ENCODE peak calls at places on chromosomes 1 and 21, in six cellular contexts. P, Y, D, X, R and T are unnamed samples. For H3K4me1, the result is how much of the 10 kb centered on the place peaks cover.

GRCh38 chr1:59917026-59917784 is 9.4 kb downstream of the CYP2J2 start:
- DNase-seq in P (no peak), R (no peak), D (no peak), X (no peak), Y (no peak), T (no peak)

GRCh38 chr21:45543710-45544448 is 1.6 kb upstream of the SLC19A1 start:
- DNase-seq in P (peak), R (no peak), Y (no peak), X (peak), D (no peak), T (no peak)

GRCh38 chr1:224644553-224645154 is 28.5 kb downstream of the CNIH3 start:
- DNase-seq in R (peak), Y (no peak), P (peak), X (peak), D (no peak), T (no peak)

GRCh38 chr1:20233394-20233793 is 47.1 kb upstream of the PLA2G2C start:
- DNase-seq in P (no peak), X (no peak), D (peak), R (peak), Y (no peak), T (no peak)

GRCh38 chr1:235999259-235999925 is 65.5 kb downstream of the NID1 start:
- DNase-seq in X (no peak), Y (peak), R (peak), D (peak), P (no peak), T (no peak)

GRCh38 chr1:7610106-7610731 is 160.9 kb upstream of the VAMP3 start:
- DNase-seq in X (no peak), R (no peak), P (no peak), Y (no peak), D (no peak), T (no peak)

GRCh38 chr21:33042812-33043211 is 17.1 kb downstream of the OLIG2 start:
- DNase-seq in R (peak), D (no peak), Y (no peak), P (no peak), X (no peak), T (no peak)

GRCh38 chr1:172980456-172980855 is 70.3 kb downstream of the TNFSF18 start:
- DNase-seq in D (no peak), Y (no peak), R (no peak), X (no peak), P (no peak), T (no peak)

GRCh38 chr1:4563586-4563985 is 90.8 kb upstream of the AJAP1 start:
- DNase-seq in P (no peak), X (no peak), R (no peak), Y (no peak), D (no peak), T (no peak)

GRCh38 chr21:14864211-14865021 is 200.4 kb downstream of the NRIP1 start:
- DNase-seq in Y (no peak), X (peak), R (peak), P (peak), D (no peak), T (peak)

GRCh38 chr21:29423521-29423920 is 124.8 kb downstream of the BACH1 start:
- DNase-seq in D (no peak), R (no peak), Y (no peak), P (no peak), X (no peak), T (no peak)

GRCh38 chr1:154736840-154737239 is 128.9 kb upstream of the ADAR start:
- DNase-seq in D (no peak), P (no peak), R (no peak), X (no peak), Y (no peak), T (no peak)

GRCh38 chr1:86352096-86352495 is 44.0 kb downstream of the ODF2L start:
- DNase-seq in Y (no peak), R (peak), X (no peak), P (no peak), D (no peak), T (no peak)

GRCh38 chr1:109307363-109308021 is 681 bp upstream of the MYBPHL start:
- DNase-seq in Y (no peak), P (peak), D (no peak), R (no peak), X (peak), T (peak)

GRCh38 chr1:113320972-113321680 is 69.2 kb upstream of the MAGI3 start:
- DNase-seq in D (peak), P (no peak), X (no peak), R (peak), Y (no peak), T (no peak)

GRCh38 chr21:35652196-35652595 is 408.1 kb downstream of the SETD4 start:
- DNase-seq in X (no peak), Y (no peak), R (no peak), P (no peak), D (no peak), T (no peak)

DNA sequence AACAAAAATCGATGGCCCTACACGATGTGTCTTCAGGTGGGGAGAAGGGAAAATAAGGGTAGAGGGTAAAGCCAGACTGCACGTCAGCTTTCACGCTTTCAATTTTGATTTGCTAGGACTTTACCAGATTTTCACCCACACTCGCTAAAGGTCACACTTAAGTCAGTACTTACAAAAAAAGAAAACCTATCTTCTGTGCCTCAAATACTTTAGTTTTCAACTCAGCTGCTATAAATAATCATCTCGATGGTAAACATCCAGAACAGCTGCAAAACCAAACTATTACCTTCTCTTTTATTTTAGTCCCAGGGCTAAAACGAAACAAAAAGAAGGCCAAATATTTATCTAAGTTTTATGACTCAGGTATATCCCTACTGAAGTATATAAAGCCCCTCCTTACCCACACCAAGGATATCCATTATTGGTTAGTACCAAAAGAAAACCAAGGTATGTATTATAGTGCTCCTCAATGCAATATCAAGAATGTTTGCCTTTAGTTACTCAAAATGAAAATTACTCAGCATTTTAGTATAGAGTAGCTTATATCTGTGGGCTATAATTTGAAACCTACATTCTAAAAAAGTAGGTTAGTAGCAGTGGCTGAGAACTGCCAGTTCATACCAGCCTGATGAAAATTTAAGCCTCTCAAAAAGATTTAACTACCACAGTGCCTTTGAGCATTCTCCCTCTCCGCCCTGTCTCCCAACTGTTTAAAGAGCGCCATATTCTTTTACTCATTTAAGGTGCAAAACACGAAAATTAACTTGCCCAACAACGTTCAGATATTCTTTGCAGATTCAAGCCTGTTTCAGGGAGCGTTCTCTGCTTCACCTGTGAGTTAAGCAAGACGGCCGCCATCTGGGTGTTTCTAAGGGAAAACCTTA is 1.5 kb downstream of the CSDE1 start:
- DNase-seq in Y (no peak), R (peak), X (no peak), P (no peak), D (no peak), T (no peak)
- H3K4me1 ChIP-seq in Y (under half), R (half or more), X (under half), P (under half), D (under half), T (under half)

GRCh38 chr1:12467570-12468286 is 150.3 kb downstream of the DHRS3 start:
- DNase-seq in Y (no peak), X (no peak), D (no peak), P (no peak), R (no peak), T (no peak)

GRCh38 chr1:12468323-12468722 is 149.7 kb downstream of the DHRS3 start:
- DNase-seq in P (no peak), D (no peak), R (no peak), Y (no peak), X (no peak), T (no peak)

GRCh38 chr1:12469493-12469892 is 148.5 kb downstream of the DHRS3 start:
- DNase-seq in R (no peak), D (no peak), X (no peak), Y (no peak), P (no peak), T (no peak)

GRCh38 chr1:12472410-12472797 is 145.6 kb downstream of the DHRS3 start:
- DNase-seq in Y (no peak), P (no peak), R (no peak), X (no peak), D (no peak), T (no peak)

GRCh38 chr1:12469990-12470389 is 148.0 kb downstream of the DHRS3 start:
- DNase-seq in P (no peak), D (no peak), Y (no peak), R (no peak), X (no peak), T (no peak)
- H3K4me3 ChIP-seq in P (no peak), D (no peak), Y (no peak), R (no peak), X (no peak), T (no peak)

DNA sequence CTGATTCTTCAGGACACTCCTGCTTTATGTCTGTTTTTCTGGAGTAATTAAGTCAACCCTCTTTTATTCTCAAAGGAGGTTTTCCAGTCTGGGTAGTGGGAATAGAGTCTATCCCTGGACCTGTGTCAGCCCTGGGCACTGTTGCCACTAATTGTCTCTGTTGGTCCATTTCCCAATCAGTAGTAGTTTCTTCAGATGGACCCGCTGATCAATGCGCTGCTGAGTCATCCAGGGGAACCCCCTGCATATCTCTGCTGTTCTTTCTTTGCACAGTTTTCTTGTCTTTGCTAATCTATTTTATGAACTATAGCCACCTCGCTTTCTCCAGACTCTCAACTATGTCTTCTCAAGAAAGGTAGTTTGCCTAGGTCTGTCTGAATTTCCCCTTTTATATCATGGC is 82.5 kb downstream of the TNNI3K start:
- DNase-seq in Y (no peak), P (no peak), D (no peak), R (no peak), X (no peak), T (no peak)
- H3K4me1 ChIP-seq in Y (under half), P (under half), D (under half), R (under half), X (under half), T (under half)

GRCh38 chr1:40380817-40381216 is 7.3 kb downstream of the SMAP2 start:
- DNase-seq in X (no peak), R (no peak), Y (no peak), P (no peak), D (no peak), T (no peak)
- H3K4me3 ChIP-seq in X (no peak), R (no peak), Y (no peak), P (no peak), D (no peak), T (no peak)

GRCh38 chr1:248892590-248892989 is 13.4 kb upstream of the PGBD2 start:
- DNase-seq in X (no peak), D (no peak), Y (no peak), P (no peak), R (no peak), T (no peak)

GRCh38 chr1:248894837-248895236 is 11.2 kb upstream of the PGBD2 start:
- DNase-seq in X (no peak), R (no peak), Y (no peak), D (no peak), P (no peak), T (no peak)

GRCh38 chr1:248891758-248892157 is 14.3 kb upstream of the PGBD2 start:
- DNase-seq in P (no peak), R (no peak), D (no peak), X (no peak), Y (no peak), T (no peak)

GRCh38 chr1:248886237-248886895 is 19.7 kb upstream of the PGBD2 start:
- DNase-seq in X (peak), D (no peak), Y (no peak), P (no peak), R (no peak), T (no peak)

DNA sequence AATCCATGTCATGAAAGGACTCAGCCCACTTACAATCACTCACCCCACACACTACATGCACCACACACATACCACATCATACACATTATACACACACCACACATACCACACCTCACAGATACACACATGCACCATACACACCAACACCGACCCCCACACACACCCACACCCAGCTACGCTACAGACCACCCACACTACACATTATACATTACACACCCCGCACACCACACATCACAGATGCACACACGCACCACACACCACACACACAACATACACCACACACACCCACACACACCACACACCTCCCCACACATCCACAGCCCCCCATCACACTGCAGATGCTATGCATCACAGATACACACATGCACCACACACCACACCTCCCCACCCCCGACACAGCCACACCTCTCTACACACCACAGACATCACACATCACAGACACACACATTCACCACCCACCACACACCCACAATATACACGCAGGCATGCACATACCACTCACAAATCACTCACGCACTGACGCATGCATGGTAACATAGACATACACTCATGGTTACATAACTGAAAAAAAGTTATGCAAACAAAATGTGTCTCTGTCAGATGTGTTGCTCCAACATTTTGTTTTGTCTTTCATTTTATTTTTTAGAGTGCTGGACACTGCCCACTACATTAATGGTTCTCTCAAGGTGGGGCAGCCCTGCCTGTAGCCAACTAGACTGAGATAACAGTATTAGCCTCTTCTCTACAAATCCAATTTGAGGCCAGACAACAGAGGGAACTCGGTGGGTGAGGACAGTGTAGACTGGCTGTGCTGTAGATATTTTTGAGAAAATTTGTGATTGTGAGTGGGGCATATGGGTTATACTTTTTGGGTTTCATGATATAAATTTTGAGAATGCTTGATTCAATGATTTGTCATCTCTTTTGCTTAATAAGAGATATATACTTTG is 15.2 kb upstream of the PGBD2 start:
- DNase-seq in D (no peak), R (no peak), Y (no peak), X (no peak), P (no peak), T (no peak)
- H3K4me1 ChIP-seq in D (under half), R (under half), Y (under half), X (under half), P (under half), T (under half)

DNA sequence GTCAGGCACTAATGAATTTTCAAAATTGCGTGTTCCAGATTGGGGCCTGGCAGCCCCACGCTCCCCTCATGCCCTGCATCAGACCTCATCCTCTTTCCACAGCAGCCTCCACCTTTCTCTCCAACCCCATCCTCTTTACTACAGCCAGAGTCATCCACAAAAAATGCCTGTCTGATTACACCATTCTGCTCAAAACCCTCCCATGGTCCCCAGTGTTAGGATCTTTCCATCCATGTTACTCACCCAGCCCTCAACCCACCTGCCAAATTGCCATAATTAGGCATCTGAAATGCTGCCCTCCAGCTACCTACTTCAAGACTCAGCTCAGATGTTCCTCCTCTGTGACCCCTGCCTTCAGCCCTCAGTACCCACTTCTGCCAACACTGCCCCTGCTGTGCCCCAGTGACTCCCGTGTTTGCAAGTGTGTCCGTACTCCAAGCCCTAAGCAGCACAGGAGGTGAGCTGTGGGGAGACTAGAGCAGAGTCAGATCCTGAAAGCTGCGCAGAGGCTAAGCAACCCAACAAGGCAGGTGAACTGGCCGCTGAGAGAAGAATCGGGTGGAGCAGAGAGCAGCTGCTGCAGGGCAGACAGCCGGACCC is 715 bp upstream of the ARTN start:
- DNase-seq in P (no peak), X (no peak), D (peak), Y (no peak), R (peak), T (no peak)
- H3K4me3 ChIP-seq in P (no peak), X (peak), D (peak), Y (peak), R (peak), T (peak)

DNA sequence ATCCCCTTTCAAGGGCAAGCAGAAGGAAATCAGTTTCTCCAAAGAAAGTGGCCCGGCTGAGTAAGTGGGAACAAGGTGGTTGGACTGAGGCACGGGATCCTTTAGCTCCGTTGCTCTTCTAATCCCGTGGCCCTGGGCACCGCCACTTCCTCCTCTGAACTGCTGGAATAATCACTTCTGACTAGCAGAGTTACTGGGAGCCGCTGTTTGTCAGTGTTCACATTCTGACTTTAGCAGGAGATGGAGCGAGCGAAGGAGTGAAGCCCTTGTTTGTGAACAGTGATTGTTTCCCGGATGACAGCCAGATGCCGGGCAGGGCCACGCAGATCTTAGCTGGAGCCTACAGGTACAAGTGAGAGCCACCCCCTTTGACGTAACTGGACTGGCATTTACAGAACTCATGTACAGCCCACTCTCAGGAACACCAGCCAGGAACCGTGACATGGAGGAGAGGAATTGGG is 1.3 kb upstream of the ZNF496 start:
- DNase-seq in D (peak), Y (no peak), P (peak), X (peak), R (peak), T (peak)
- H3K4me1 ChIP-seq in D (under half), Y (under half), P (under half), X (under half), R (under half), T (under half)

GRCh38 chr1:10667815-10668214 is 128.6 kb downstream of the CASZ1 start:
- DNase-seq in P (no peak), X (no peak), R (no peak), Y (no peak), D (no peak), T (no peak)
- H3K4me3 ChIP-seq in P (no peak), X (no peak), R (no peak), Y (no peak), D (no peak), T (no peak)